ENCODE peak calls at places on chromosome 6, in four cellular contexts. One of them, this sample, is unnamed.
A peak's percentile ranks its signal among the peaks of the same experiment; 100 is the strongest.

GRCh38 chr6:30757261-30757935 is 13.1 kb upstream of the IER3 start:
- DNase-seq in HCT116: no peak
- DNase-seq in HepG2: no peak
- DNase-seq in K562: no peak
- DNase-seq in this sample: no peak

GRCh38 chr6:16540804-16541752 is 220.2 kb downstream of the ATXN1 start:
- DNase-seq in HepG2: no peak
- DNase-seq in K562: no peak
- DNase-seq in HCT116: no peak
- DNase-seq in this sample: no peak

GRCh38 chr6:108589244-108589730 is 28.6 kb downstream of the FOXO3 start:
- DNase-seq in HepG2: peak; percentile 15
- DNase-seq in HCT116: peak; percentile 18
- DNase-seq in K562: peak; percentile 34
- DNase-seq in this sample: peak; percentile 15

GRCh38 chr6:136410201-136411027 is 120.8 kb upstream of the BCLAF1 start:
- DNase-seq in HCT116: no peak
- DNase-seq in HepG2: no peak
- DNase-seq in K562: no peak
- DNase-seq in this sample: no peak

GRCh38 chr6:102387351-102388033 is 994.0 kb downstream of the GRIK2 start:
- DNase-seq in HCT116: no peak
- DNase-seq in HepG2: no peak
- DNase-seq in K562: no peak
- DNase-seq in this sample: no peak

GRCh38 chr6:100979269-100979668 is 98.1 kb upstream of the ASCC3 start:
- DNase-seq in HCT116: no peak
- DNase-seq in HepG2: no peak
- DNase-seq in K562: no peak
- DNase-seq in this sample: no peak

GRCh38 chr6:94735270-94735669 is 842.1 kb upstream of the MANEA start:
- DNase-seq in HCT116: no peak
- DNase-seq in K562: no peak
- DNase-seq in HepG2: no peak
- DNase-seq in this sample: no peak

GRCh38 chr6:106309766-106310373 is 15.7 kb downstream of the ATG5 start:
- DNase-seq in HepG2: peak; percentile 9
- DNase-seq in K562: no peak
- DNase-seq in HCT116: peak; percentile 23
- DNase-seq in this sample: peak; percentile 50

GRCh38 chr6:109094351-109095035 is at the start of gene SESN1:
- DNase-seq in K562: peak; percentile 91
- DNase-seq in HCT116: peak; percentile 65
- DNase-seq in HepG2: peak; percentile 76
- DNase-seq in this sample: peak; percentile 46

GRCh38 chr6:26124550-26125014 is 37.4 kb downstream of the HFE start:
- DNase-seq in HCT116: peak; percentile 35
- DNase-seq in K562: no peak
- DNase-seq in HepG2: no peak
- DNase-seq in this sample: no peak

GRCh38 chr6:25263602-25264001 is 15.6 kb upstream of the CARMIL1 start:
- DNase-seq in HCT116: no peak
- DNase-seq in K562: no peak
- DNase-seq in HepG2: no peak
- DNase-seq in this sample: no peak

GRCh38 chr6:111445786-111446395 is 37.1 kb downstream of the REV3L start:
- DNase-seq in K562: no peak
- DNase-seq in HepG2: no peak
- DNase-seq in HCT116: no peak
- DNase-seq in this sample: no peak

GRCh38 chr6:170438861-170439260 is 114.2 kb downstream of the PSMB1 start:
- DNase-seq in HepG2: no peak
- DNase-seq in K562: no peak
- DNase-seq in HCT116: no peak
- DNase-seq in this sample: no peak

GRCh38 chr6:17035257-17035757 is 66.5 kb upstream of the STMND1 start:
- DNase-seq in K562: no peak
- DNase-seq in HCT116: no peak
- DNase-seq in HepG2: no peak
- DNase-seq in this sample: no peak

GRCh38 chr6:87407896-87408720 is at the start of gene CFAP206:
- DNase-seq in HCT116: peak; percentile 73
- DNase-seq in K562: peak; percentile 91
- DNase-seq in HepG2: peak; percentile 67
- DNase-seq in this sample: peak; percentile 51

GRCh38 chr6:87401832-87402231 is 5.9 kb upstream of the CFAP206 start:
- DNase-seq in K562: no peak
- DNase-seq in HepG2: no peak
- DNase-seq in HCT116: no peak
- DNase-seq in this sample: no peak

GRCh38 chr6:87408721-87409155 is 966 bp downstream of the CFAP206 start:
- DNase-seq in K562: no peak
- DNase-seq in HepG2: no peak
- DNase-seq in HCT116: no peak
- DNase-seq in this sample: peak; percentile 72

DNA sequence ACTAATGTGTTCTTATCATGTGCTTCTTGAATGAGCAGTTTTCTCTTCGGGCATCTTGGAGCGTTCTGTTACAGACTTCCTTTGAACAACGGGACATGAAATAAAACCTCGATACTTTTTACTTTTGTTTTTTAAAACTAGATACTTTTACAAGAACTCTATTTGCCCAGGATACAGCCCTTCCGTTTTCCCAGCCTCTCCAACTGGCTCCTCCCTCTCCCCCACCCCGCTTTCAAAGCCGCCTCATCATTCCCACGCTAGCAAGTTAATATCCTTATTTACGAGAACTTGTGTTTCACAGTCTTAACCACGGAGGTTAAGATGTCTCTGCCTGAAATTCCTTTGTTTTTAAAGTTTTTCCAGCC is 259 bp upstream of the CFAP206 start:
- DNase-seq in HepG2: no peak
- DNase-seq in HCT116: peak; percentile 12
- DNase-seq in K562: no peak
- DNase-seq in this sample: peak; percentile 25
- H3K27ac ChIP-seq in HepG2: no peak overlapping the region
- H3K27ac ChIP-seq in HCT116: no peak overlapping the region
- H3K27ac ChIP-seq in K562: no peak overlapping the region
- H3K27ac ChIP-seq in this sample: peak overlapping the region; percentile 72

GRCh38 chr6:78347191-78347916 is 520.0 kb upstream of the IRAK1BP1 start:
- DNase-seq in K562: no peak
- DNase-seq in HepG2: no peak
- DNase-seq in HCT116: no peak
- DNase-seq in this sample: no peak
- TF ChIP-seq TCF7L2 in K562: no peak
- TF ChIP-seq TCF7L2 in HepG2: no peak
- TF ChIP-seq TCF7L2 in HCT116: no peak
- TF ChIP-seq TCF7L2 in this sample: no peak

GRCh38 chr6:42318485-42318884 is 100.8 kb upstream of the MRPS10 start:
- DNase-seq in HCT116: no peak
- DNase-seq in K562: no peak
- DNase-seq in HepG2: no peak
- DNase-seq in this sample: no peak

GRCh38 chr6:42315220-42315990 is 97.7 kb upstream of the MRPS10 start:
- DNase-seq in HCT116: no peak
- DNase-seq in K562: no peak
- DNase-seq in HepG2: no peak
- DNase-seq in this sample: no peak

GRCh38 chr6:42316390-42316970 is 98.8 kb upstream of the MRPS10 start:
- DNase-seq in K562: no peak
- DNase-seq in HepG2: no peak
- DNase-seq in HCT116: no peak
- DNase-seq in this sample: peak; percentile 61

GRCh38 chr6:42315991-42316378 is 98.3 kb upstream of the MRPS10 start:
- DNase-seq in K562: no peak
- DNase-seq in HCT116: peak; percentile 90
- DNase-seq in HepG2: peak; percentile 48
- DNase-seq in this sample: peak; percentile 96

DNA sequence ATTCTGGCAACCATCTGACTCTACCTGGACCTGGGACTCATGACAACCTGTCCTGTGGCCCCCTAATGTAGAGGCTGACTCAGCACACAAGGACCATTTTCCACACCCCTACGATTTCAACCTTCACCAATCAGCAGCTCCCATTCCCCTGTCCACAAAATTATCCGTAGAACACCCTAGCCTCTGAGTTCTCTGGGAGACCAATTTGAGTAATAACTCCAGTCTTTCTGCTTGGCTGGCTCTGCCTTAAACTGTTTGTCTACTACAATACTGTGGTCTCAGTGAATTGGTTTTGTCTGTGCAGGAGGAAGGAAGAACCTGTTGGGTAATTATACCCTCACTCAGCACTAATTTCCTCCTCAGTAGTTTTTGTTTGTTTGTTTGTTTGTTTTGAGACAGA is 99.3 kb upstream of the MRPS10 start:
- DNase-seq in HepG2: no peak
- DNase-seq in HCT116: no peak
- DNase-seq in K562: no peak
- DNase-seq in this sample: no peak
- H3K27ac ChIP-seq in HepG2: no peak overlapping the region
- H3K27ac ChIP-seq in HCT116: peak overlapping the region; percentile 77
- H3K27ac ChIP-seq in K562: no peak overlapping the region
- H3K27ac ChIP-seq in this sample: peak overlapping the region; percentile 96

DNA sequence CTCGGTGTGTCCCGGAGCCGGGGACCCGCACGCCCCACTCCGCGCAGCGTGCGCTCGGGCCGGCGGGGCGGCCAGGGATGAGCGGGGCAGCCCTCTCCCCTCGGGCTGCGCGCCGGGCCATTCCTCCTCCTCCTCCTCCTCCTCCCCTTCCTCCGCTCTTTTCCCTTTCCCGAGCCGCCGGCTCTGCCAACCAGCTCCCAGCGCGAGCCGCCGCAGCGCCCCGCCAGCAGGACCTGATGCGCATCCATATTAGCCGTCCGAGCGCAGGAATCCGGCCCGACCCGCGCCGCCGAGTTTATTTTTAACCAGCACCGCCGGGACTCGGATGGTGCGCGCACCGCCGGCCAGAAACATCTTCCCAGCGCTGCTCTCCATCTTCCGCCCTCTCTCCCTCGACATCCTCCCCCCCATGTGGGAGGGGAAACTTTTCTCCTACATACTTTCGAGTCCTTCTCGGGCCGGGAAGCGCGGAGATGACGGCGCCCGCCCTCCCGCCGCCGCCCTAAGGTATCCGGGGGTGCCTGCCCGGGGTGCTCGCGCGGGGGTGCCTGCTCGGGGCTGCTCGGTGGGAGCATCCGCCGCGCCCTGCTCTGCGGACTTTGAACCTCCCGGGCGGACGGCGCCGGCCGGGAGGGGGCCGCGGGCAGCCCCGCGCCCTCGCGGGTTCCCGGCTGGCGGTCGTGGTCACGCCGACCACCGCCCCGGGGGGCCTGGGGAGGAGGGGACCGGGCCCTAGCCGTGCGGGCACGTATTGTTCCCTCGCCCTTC is 619 bp downstream of the RREB1 start:
- DNase-seq in HepG2: peak; percentile 35
- DNase-seq in HCT116: no peak
- DNase-seq in K562: peak; percentile 64
- DNase-seq in this sample: no peak
- TF ChIP-seq TCF7L2 in HepG2: no peak
- TF ChIP-seq TCF7L2 in HCT116: no peak
- TF ChIP-seq TCF7L2 in K562: no peak
- TF ChIP-seq TCF7L2 in this sample: no peak

GRCh38 chr6:36308514-36308913 is 28.2 kb downstream of the BNIP5 start:
- DNase-seq in K562: no peak
- DNase-seq in HepG2: no peak
- DNase-seq in HCT116: no peak
- DNase-seq in this sample: no peak

GRCh38 chr6:36305885-36306284 is 30.8 kb downstream of the BNIP5 start:
- DNase-seq in HCT116: no peak
- DNase-seq in K562: no peak
- DNase-seq in HepG2: no peak
- DNase-seq in this sample: no peak

GRCh38 chr6:36309212-36309611 is 27.5 kb downstream of the BNIP5 start:
- DNase-seq in HepG2: no peak
- DNase-seq in HCT116: no peak
- DNase-seq in K562: no peak
- DNase-seq in this sample: no peak

GRCh38 chr6:36309900-36310299 is 26.8 kb downstream of the BNIP5 start:
- DNase-seq in K562: no peak
- DNase-seq in HepG2: no peak
- DNase-seq in HCT116: no peak
- DNase-seq in this sample: no peak

DNA sequence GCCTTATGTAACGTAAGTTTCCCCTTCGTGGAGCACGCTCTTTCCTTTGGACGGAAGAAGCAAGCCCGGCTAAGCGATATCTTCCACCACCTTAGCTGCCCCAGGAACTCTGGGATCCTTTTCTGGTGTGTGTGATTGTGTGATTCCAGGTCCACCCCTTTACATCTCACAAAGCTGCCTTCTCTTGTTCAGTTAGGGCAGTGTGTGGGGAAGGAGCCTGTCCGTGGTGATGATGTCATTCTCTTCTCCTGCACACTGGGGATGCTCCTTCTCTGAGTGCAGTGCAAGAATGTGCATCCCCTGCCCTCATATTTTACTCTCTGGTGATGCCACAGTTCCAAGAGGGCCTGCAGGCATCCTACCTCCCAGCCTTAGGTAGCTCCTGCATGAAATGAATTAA is 30.3 kb downstream of the BNIP5 start:
- DNase-seq in HCT116: no peak
- DNase-seq in K562: no peak
- DNase-seq in HepG2: no peak
- DNase-seq in this sample: no peak
- H3K27ac ChIP-seq in HCT116: no peak overlapping the region
- H3K27ac ChIP-seq in K562: no peak overlapping the region
- H3K27ac ChIP-seq in HepG2: no peak overlapping the region
- H3K27ac ChIP-seq in this sample: no peak overlapping the region

DNA sequence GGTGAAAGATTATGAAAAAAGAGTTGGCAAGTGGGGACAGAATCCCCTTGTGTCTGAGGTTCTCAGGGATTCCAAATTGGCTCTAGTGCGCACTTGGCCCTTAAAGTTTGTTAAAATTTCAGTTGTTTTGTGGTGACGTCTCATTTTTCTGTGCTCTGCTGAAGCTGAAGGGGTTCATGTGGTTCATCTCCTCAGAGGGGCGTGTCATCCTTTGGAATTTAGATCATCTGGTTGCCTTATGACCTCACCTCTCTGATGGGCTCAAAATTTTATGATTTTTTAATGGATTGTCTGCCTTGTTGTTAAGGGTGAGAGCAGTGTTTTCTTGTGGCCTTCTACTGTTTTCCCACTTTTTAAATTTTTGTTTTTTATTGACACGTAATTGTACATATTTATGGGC is 20.3 kb downstream of the CYB5R4 start:
- DNase-seq in K562: no peak
- DNase-seq in HCT116: no peak
- DNase-seq in HepG2: no peak
- DNase-seq in this sample: no peak
- TF ChIP-seq TCF7L2 in K562: no peak
- TF ChIP-seq TCF7L2 in HCT116: no peak
- TF ChIP-seq TCF7L2 in HepG2: no peak
- TF ChIP-seq TCF7L2 in this sample: no peak